ENCODE peak calls at places on chromosomes 11 and 22, in seven cellular contexts. H, I, W, Z, D, F and S are unnamed samples.

GRCh38 chr11:35136311-35136710 is 2.7 kb upstream of the CD44 start:
- DNase-seq in H (no peak), I (no peak), W (no peak), Z (no peak), D (no peak), F (no peak), S (no peak)

GRCh38 chr11:68841718-68842426 is at the start of gene CPT1A:
- DNase-seq in H (peak; percentile 78), I (peak; percentile 47), W (peak; percentile 56), Z (peak; percentile 30), D (no peak), F (peak; percentile 68), S (peak; percentile 41)

GRCh38 chr11:9613830-9614762 is 40.6 kb downstream of the WEE1 start:
- DNase-seq in H (peak; percentile 92), I (peak; percentile 74), W (peak; percentile 85), Z (no peak), D (peak; percentile 74), F (peak; percentile 82), S (peak; percentile 41)

GRCh38 chr11:3156661-3157311 is 8.3 kb downstream of the OSBPL5 start:
- DNase-seq in H (no peak), I (peak; percentile 21), W (peak; percentile 3), Z (no peak), D (no peak), F (no peak), S (no peak)

GRCh38 chr22:45626198-45626651 is 45.4 kb upstream of the ATXN10 start:
- DNase-seq in H (no peak), I (no peak), W (no peak), Z (no peak), D (no peak), F (no peak), S (no peak)

GRCh38 chr22:30206964-30207363 is 39.6 kb downstream of the LIF start:
- DNase-seq in H (peak; percentile 62), I (peak; percentile 43), W (no peak), Z (no peak), D (no peak), F (peak; percentile 71), S (no peak)

GRCh38 chr11:79397252-79397651 is 43.6 kb downstream of the TENM4 start:
- DNase-seq in H (no peak), I (no peak), W (no peak), Z (no peak), D (no peak), F (no peak), S (no peak)

GRCh38 chr11:57546451-57546850 is 9.1 kb downstream of the SMTNL1 start:
- DNase-seq in H (no peak), I (no peak), W (no peak), Z (no peak), D (no peak), F (no peak), S (no peak)

GRCh38 chr11:116529210-116529609 is 243.6 kb downstream of the BUD13 start:
- DNase-seq in H (no peak), I (no peak), W (no peak), Z (no peak), D (no peak), F (no peak), S (no peak)

GRCh38 chr11:111635706-111636045 is 33.4 kb downstream of the SIK2 start:
- DNase-seq in H (peak; percentile 6), I (no peak), W (no peak), Z (peak; percentile 5), D (peak; percentile 38), F (no peak), S (peak; percentile 67)

GRCh38 chr11:86218125-86219081 is 26.1 kb upstream of the EED start:
- DNase-seq in H (peak; percentile 86), I (no peak), W (no peak), Z (peak; percentile 8), D (peak; percentile 44), F (peak; percentile 71), S (peak; percentile 71)

GRCh38 chr22:39287076-39287743 is 32.2 kb downstream of the RPL3 start:
- DNase-seq in H (no peak), I (no peak), W (no peak), Z (no peak), D (no peak), F (no peak), S (no peak)

GRCh38 chr11:43709689-43710088 is 29.2 kb downstream of the HSD17B12 start:
- DNase-seq in H (no peak), I (no peak), W (no peak), Z (no peak), D (no peak), F (no peak), S (no peak)

GRCh38 chr22:45221201-45221600 is 19.5 kb downstream of the KIAA0930 start:
- DNase-seq in H (peak; percentile 66), I (no peak), W (no peak), Z (no peak), D (no peak), F (no peak), S (no peak)

GRCh38 chr11:122671270-122671906 is 15.9 kb downstream of the UBASH3B start:
- DNase-seq in H (peak; percentile 61), I (no peak), W (no peak), Z (no peak), D (no peak), F (no peak), S (no peak)

GRCh38 chr22:49257551-49257951 is 570.1 kb downstream of the BRD1 start:
- DNase-seq in H (no peak), I (no peak), W (no peak), Z (no peak), D (no peak), F (no peak), S (no peak)

GRCh38 chr11:66188580-66188979 is 79.9 kb upstream of the RAB1B start:
- DNase-seq in H (peak; percentile 84), I (no peak), W (no peak), Z (no peak), D (no peak), F (no peak), S (no peak)

GRCh38 chr11:27207025-27207650 is 155.9 kb downstream of the CCDC34 start:
- DNase-seq in H (no peak), I (no peak), W (no peak), Z (no peak), D (no peak), F (no peak), S (no peak)

GRCh38 chr22:32804036-32804435 is 2.5 kb downstream of the TIMP3 start:
- DNase-seq in H (no peak), I (no peak), W (no peak), Z (no peak), D (no peak), F (no peak), S (no peak)